ENCODE peak calls at places on chromosome 5, in nine cellular contexts. R, J, W, Y, O, Z, C, S and Q are unnamed samples.

GRCh38 chr5:143435207-143435657 is 31.7 kb upstream of the NR3C1 start:
- DNase-seq in R (no peak), J (no peak), W (no peak), Y (peak; percentile 50), O (peak; percentile 72), Z (no peak), C (no peak), S (peak; percentile 38), Q (peak; percentile 32)

GRCh38 chr5:132420706-132421272 is 51.3 kb downstream of the SLC22A5 start:
- DNase-seq in R (no peak), J (no peak), W (no peak), Y (no peak), O (no peak), Z (no peak), C (no peak), S (no peak), Q (no peak)

GRCh38 chr5:104363567-104363966 is 801.0 kb upstream of the NUDT12 start:
- DNase-seq in R (no peak), J (no peak), W (no peak), Y (peak; percentile 19), O (no peak), Z (no peak), C (no peak), S (no peak), Q (no peak)

GRCh38 chr5:180866296-180866695 is 5.2 kb upstream of the ZFP62 start:
- DNase-seq in R (no peak), J (no peak), W (no peak), Y (no peak), O (no peak), Z (no peak), C (no peak), S (no peak), Q (no peak)

GRCh38 chr5:124353016-124353415 is 393.4 kb downstream of the ZNF608 start:
- DNase-seq in R (no peak), J (no peak), W (no peak), Y (no peak), O (no peak), Z (no peak), C (no peak), S (no peak), Q (no peak)

GRCh38 chr5:10421841-10422691 is 19.6 kb upstream of the ROPN1L start:
- DNase-seq in R (no peak), J (no peak), W (no peak), Y (no peak), O (no peak), Z (no peak), C (no peak), S (no peak), Q (no peak)

GRCh38 chr5:106408141-106408540 is 1262.6 kb downstream of the EFNA5 start:
- DNase-seq in R (no peak), J (no peak), W (no peak), Y (no peak), O (no peak), Z (no peak), C (no peak), S (no peak), Q (no peak)

GRCh38 chr5:38751103-38751502 is 94.7 kb upstream of the OSMR start:
- DNase-seq in R (no peak), J (no peak), W (no peak), Y (peak; percentile 71), O (no peak), Z (no peak), C (no peak), S (no peak), Q (no peak)

GRCh38 chr5:142929602-142930001 is 159.4 kb downstream of the ARHGAP26 start:
- DNase-seq in R (no peak), J (no peak), W (no peak), Y (no peak), O (no peak), Z (no peak), C (peak; percentile 38), S (no peak), Q (no peak)

GRCh38 chr5:177366528-177367322 is 9.0 kb downstream of the RGS14 start:
- DNase-seq in R (no peak), J (no peak), W (no peak), Y (peak; percentile 77), O (no peak), Z (peak; percentile 92), C (no peak), S (no peak), Q (peak; percentile 63)

GRCh38 chr5:164518049-164518740 is 1012.8 kb downstream of the MAT2B start:
- DNase-seq in R (no peak), J (no peak), W (no peak), Y (no peak), O (no peak), Z (no peak), C (no peak), S (no peak), Q (no peak)

GRCh38 chr5:122779451-122779850 is 4.6 kb downstream of the SNX2 start:
- DNase-seq in R (no peak), J (no peak), W (no peak), Y (no peak), O (no peak), Z (no peak), C (no peak), S (no peak), Q (no peak)

GRCh38 chr5:32627219-32627880 is 42.0 kb downstream of the SUB1 start:
- DNase-seq in R (no peak), J (no peak), W (no peak), Y (no peak), O (no peak), Z (no peak), C (no peak), S (no peak), Q (no peak)

GRCh38 chr5:54195701-54196100 is 114.7 kb downstream of the ARL15 start:
- DNase-seq in R (no peak), J (no peak), W (no peak), Y (no peak), O (no peak), Z (no peak), C (no peak), S (no peak), Q (no peak)

GRCh38 chr5:73160239-73160671 is 12.7 kb upstream of the TMEM174 start:
- DNase-seq in R (no peak), J (no peak), W (no peak), Y (no peak), O (no peak), Z (no peak), C (no peak), S (no peak), Q (no peak)

GRCh38 chr5:116438979-116439554 is 135.6 kb downstream of the SEMA6A start:
- DNase-seq in R (no peak), J (no peak), W (no peak), Y (no peak), O (no peak), Z (no peak), C (no peak), S (no peak), Q (no peak)

GRCh38 chr5:170791325-170791954 is 7.9 kb downstream of the GABRP start:
- DNase-seq in R (peak; percentile 34), J (peak; percentile 18), W (peak; percentile 60), Y (peak; percentile 68), O (peak; percentile 52), Z (peak; percentile 53), C (no peak), S (no peak), Q (peak; percentile 67)

GRCh38 chr5:147530801-147531389 is 21.0 kb upstream of the DPYSL3 start:
- DNase-seq in R (peak; percentile 75), J (no peak), W (no peak), Y (peak; percentile 82), O (no peak), Z (no peak), C (no peak), S (no peak), Q (peak; percentile 61)

GRCh38 chr5:156949424-156949823 is 13.6 kb downstream of the TIMD4 start:
- DNase-seq in R (no peak), J (no peak), W (no peak), Y (no peak), O (no peak), Z (no peak), C (no peak), S (no peak), Q (no peak)

GRCh38 chr5:27266184-27266583 is 227.8 kb upstream of the CDH9 start:
- DNase-seq in R (peak; percentile 28), J (no peak), W (no peak), Y (peak; percentile 4), O (no peak), Z (no peak), C (no peak), S (no peak), Q (no peak)

GRCh38 chr5:73727470-73727869 is 101.5 kb downstream of the ARHGEF28 start:
- DNase-seq in R (no peak), J (no peak), W (no peak), Y (no peak), O (no peak), Z (no peak), C (no peak), S (no peak), Q (no peak)

GRCh38 chr5:54197018-54197417 is 113.4 kb downstream of the ARL15 start:
- DNase-seq in R (no peak), J (no peak), W (no peak), Y (no peak), O (no peak), Z (no peak), C (no peak), S (no peak), Q (no peak)

GRCh38 chr5:77087484-77088291 is 603 bp upstream of the ZBED3 start:
- DNase-seq in R (no peak), J (no peak), W (peak; percentile 60), Y (no peak), O (no peak), Z (no peak), C (no peak), S (no peak), Q (no peak)

GRCh38 chr5:91271999-91272398 is 111.1 kb downstream of the ARRDC3 start:
- DNase-seq in R (no peak), J (no peak), W (no peak), Y (no peak), O (no peak), Z (no peak), C (no peak), S (no peak), Q (no peak)

GRCh38 chr5:161165998-161166660 is 314.1 kb upstream of the ATP10B start:
- DNase-seq in R (no peak), J (no peak), W (no peak), Y (no peak), O (no peak), Z (no peak), C (no peak), S (no peak), Q (no peak)

GRCh38 chr5:178287091-178287790 is 54.6 kb upstream of the PHYKPL start:
- DNase-seq in R (no peak), J (no peak), W (no peak), Y (no peak), O (no peak), Z (no peak), C (no peak), S (no peak), Q (no peak)